ENCODE peak calls at places on chromosomes 4 and X, in ten cellular contexts. F, M, T, H, C, A, V, P, D and G are unnamed samples.

GRCh38 chrX:106906361-106906760 is 3.2 kb upstream of the RIPPLY1 start:
- DNase-seq in M (no peak), D (no peak), C (no peak), T (no peak), H (no peak), A (no peak), V (no peak), P (no peak), F (no peak), G (no peak)

GRCh38 chr4:143352720-143353119 is 16.0 kb downstream of the GAB1 start:
- DNase-seq in A (no peak), H (no peak), P (no peak), M (no peak), T (no peak), C (no peak), V (no peak), D (no peak), F (no peak), G (no peak)

GRCh38 chr4:143711543-143712159 is 11.2 kb upstream of the FREM3 start:
- DNase-seq in F (no peak), T (no peak), P (no peak), H (no peak), V (no peak), D (no peak), M (no peak), C (no peak), A (no peak), G (no peak)

GRCh38 chr4:4734425-4734824 is 125.0 kb upstream of the MSX1 start:
- DNase-seq in V (no peak), D (no peak), M (no peak), T (no peak), H (no peak), P (no peak), F (no peak), A (no peak), C (no peak), G (no peak)

GRCh38 chrX:132740316-132741123 is 217.9 kb downstream of the HS6ST2 start:
- DNase-seq in P (no peak), A (no peak), F (no peak), T (peak), C (no peak), M (no peak), V (no peak), D (no peak), H (no peak), G (no peak)

GRCh38 chr4:35538807-35539206 is 705.5 kb downstream of the ARAP2 start:
- DNase-seq in F (no peak), V (no peak), D (no peak), T (peak), H (no peak), M (no peak), C (no peak), A (no peak), P (no peak), G (peak)

GRCh38 chr4:48565362-48566083 is 75.5 kb downstream of the ZAR1 start:
- DNase-seq in T (no peak), C (no peak), V (no peak), P (no peak), M (no peak), H (no peak), D (no peak), F (no peak), A (no peak), G (no peak)

GRCh38 chr4:106583108-106583507 is 214.5 kb upstream of the GIMD1 start:
- DNase-seq in D (no peak), C (no peak), P (no peak), F (no peak), M (no peak), H (no peak), V (no peak), A (no peak), T (no peak), G (no peak)

GRCh38 chr4:158025131-158025530 is 147.7 kb downstream of the GASK1B start:
- DNase-seq in T (peak), A (no peak), D (no peak), M (no peak), H (no peak), V (no peak), P (no peak), C (no peak), F (no peak), G (no peak)

GRCh38 chrX:100687128-100687527 is 43.1 kb downstream of the SRPX2 start:
- DNase-seq in F (no peak), P (no peak), D (no peak), T (no peak), H (no peak), V (no peak), C (no peak), A (no peak), M (no peak), G (no peak)

GRCh38 chr4:57426779-57427395 is 316.7 kb upstream of the IGFBP7 start:
- DNase-seq in T (peak), V (peak), A (peak), P (peak), H (no peak), C (peak), F (peak), M (peak), D (peak), G (peak)

GRCh38 chr4:100367451-100367850 is 150.4 kb downstream of the EMCN start:
- DNase-seq in F (no peak), A (no peak), T (no peak), C (no peak), M (no peak), H (no peak), P (no peak), V (no peak), D (no peak), G (no peak)

GRCh38 chr4:8117278-8117682 is 41.3 kb downstream of the ABLIM2 start:
- DNase-seq in D (no peak), V (no peak), H (no peak), F (peak), A (no peak), C (no peak), M (peak), T (peak), P (no peak), G (no peak)

GRCh38 chr4:140152760-140153418 is 1.1 kb downstream of the MAML3 start:
- DNase-seq in P (no peak), H (no peak), T (peak), V (peak), D (no peak), C (peak), F (peak), M (peak), A (no peak), G (no peak)

GRCh38 chr4:110532901-110533589 is 57.1 kb downstream of the ENPEP start:
- DNase-seq in D (no peak), P (no peak), A (no peak), T (no peak), H (no peak), M (peak), F (no peak), C (no peak), V (no peak), G (no peak)

GRCh38 chrX:151458824-151459223 is 61.8 kb downstream of the VMA21 start:
- DNase-seq in P (no peak), H (no peak), D (no peak), V (no peak), A (no peak), C (no peak), F (no peak), T (peak), M (no peak), G (no peak)

GRCh38 chr4:53688186-53688790 is 97.0 kb upstream of the LNX1 start:
- DNase-seq in H (no peak), D (peak), F (no peak), V (no peak), T (peak), P (no peak), M (peak), A (no peak), C (peak), G (no peak)

GRCh38 chrX:4550018-4550417 is 836.6 kb upstream of the PRKX start:
- DNase-seq in F (no peak), H (no peak), P (no peak), M (no peak), V (no peak), C (no peak), D (no peak), T (no peak), A (no peak), G (no peak)

GRCh38 chr4:53592128-53592527 is 842 bp upstream of the LNX1 start:
- DNase-seq in T (peak), A (peak), D (no peak), M (no peak), C (no peak), V (no peak), F (no peak), P (no peak), H (no peak), G (no peak)

GRCh38 chr4:129570326-129570725 is 474.4 kb downstream of the C4orf33 start:
- DNase-seq in T (no peak), D (no peak), P (no peak), A (no peak), V (no peak), F (no peak), M (no peak), H (no peak), C (no peak), G (no peak)

GRCh38 chrX:23902419-23902818 is 5.3 kb downstream of the APOO start:
- DNase-seq in M (peak), T (peak), C (peak), H (no peak), A (peak), V (peak), D (peak), P (no peak), F (no peak), G (peak)

GRCh38 chr4:15488136-15488535 is 18.5 kb downstream of the CC2D2A start:
- DNase-seq in V (no peak), H (no peak), A (no peak), F (no peak), P (no peak), M (no peak), T (no peak), C (no peak), D (no peak), G (no peak)

GRCh38 chrX:124960454-124960853 is 359.2 kb upstream of the TEX13C start:
- DNase-seq in V (no peak), D (no peak), F (no peak), A (no peak), T (no peak), H (no peak), C (no peak), P (no peak), M (no peak), G (no peak)

GRCh38 chr4:186368291-186368690 is 102.3 kb downstream of the F11 start:
- DNase-seq in A (no peak), D (no peak), P (no peak), T (peak), V (no peak), F (no peak), H (no peak), C (no peak), M (no peak), G (no peak)